ENCODE peak calls at places on chromosomes 7 and 10, in five cellular contexts. One of them, this sample, is unnamed.

GRCh38 chr10:27911645-27912044 is 87.2 kb downstream of the ODAD2 start:
- DNase-seq in ascending aorta: no peak
- DNase-seq in GM10248: no peak
- DNase-seq in NB4: no peak
- DNase-seq in IMR-90: no peak
- DNase-seq in this sample: no peak

GRCh38 chr7:44151679-44152355 is 10.7 kb upstream of the MYL7 start:
- DNase-seq in GM10248: no peak
- DNase-seq in NB4: no peak
- DNase-seq in ascending aorta: no peak
- DNase-seq in IMR-90: no peak
- DNase-seq in this sample: no peak

GRCh38 chr7:106535234-106536026 is 125.5 kb downstream of the CCDC71L start:
- DNase-seq in ascending aorta: no peak
- DNase-seq in NB4: no peak
- DNase-seq in IMR-90: no peak
- DNase-seq in GM10248: no peak
- DNase-seq in this sample: peak; percentile 62

GRCh38 chr10:97810476-97810875 is 38.7 kb upstream of the SFRP5 start:
- DNase-seq in ascending aorta: no peak
- DNase-seq in NB4: no peak
- DNase-seq in IMR-90: peak; percentile 12
- DNase-seq in GM10248: no peak
- DNase-seq in this sample: no peak

GRCh38 chr10:33067481-33067880 is 109.5 kb upstream of the ITGB1 start:
- DNase-seq in GM10248: no peak
- DNase-seq in IMR-90: peak; percentile 42
- DNase-seq in NB4: no peak
- DNase-seq in ascending aorta: no peak
- DNase-seq in this sample: no peak

GRCh38 chr10:80324086-80324485 is 32.5 kb downstream of the DYDC1 start:
- DNase-seq in ascending aorta: no peak
- DNase-seq in NB4: peak; percentile 79
- DNase-seq in GM10248: no peak
- DNase-seq in IMR-90: peak; percentile 16
- DNase-seq in this sample: no peak

GRCh38 chr10:78774999-78775711 is 293.6 kb upstream of the ZMIZ1 start:
- DNase-seq in ascending aorta: no peak
- DNase-seq in IMR-90: peak; percentile 83
- DNase-seq in GM10248: no peak
- DNase-seq in NB4: no peak
- DNase-seq in this sample: no peak

GRCh38 chr10:100502926-100503480 is 16.7 kb downstream of the SEC31B start:
- DNase-seq in NB4: no peak
- DNase-seq in ascending aorta: no peak
- DNase-seq in IMR-90: no peak
- DNase-seq in GM10248: no peak
- DNase-seq in this sample: no peak

GRCh38 chr10:89327803-89328441 is at the start of gene IFIT3:
- DNase-seq in GM10248: peak; percentile 29
- DNase-seq in IMR-90: peak; percentile 96
- DNase-seq in NB4: peak; percentile 80
- DNase-seq in ascending aorta: peak; percentile 85
- DNase-seq in this sample: no peak